ENCODE peak calls at places on chromosomes 16 and 17, in five cellular contexts. C, T, Z, E and F are unnamed samples.

GRCh38 chr16:76882105-76882504 is 308.9 kb upstream of the MON1B start:
- DNase-seq in Z (no peak), T (no peak), E (no peak), C (no peak), F (no peak)

GRCh38 chr17:29091591-29092291 is 48.8 kb downstream of the PIPOX start:
- DNase-seq in E (no peak), T (no peak), Z (no peak), C (no peak), F (no peak)

GRCh38 chr17:36183001-36183810 is 6.8 kb upstream of the TBC1D3B start:
- DNase-seq in Z (peak), E (peak), T (peak), C (peak), F (peak)

GRCh38 chr16:1156111-1156982 is 3.4 kb downstream of the CACNA1H start:
- DNase-seq in E (no peak), C (no peak), T (no peak), Z (no peak), F (no peak)

GRCh38 chr16:21626659-21627277 is 25.6 kb downstream of the IGSF6 start:
- DNase-seq in C (no peak), Z (no peak), T (no peak), E (peak), F (no peak)

GRCh38 chr16:7086842-7087616 is 245.6 kb upstream of the RBFOX1 start:
- DNase-seq in C (no peak), Z (peak), E (no peak), T (no peak), F (peak)

GRCh38 chr16:86939609-86940008 is 361.3 kb downstream of the FOXL1 start:
- DNase-seq in E (no peak), C (no peak), Z (no peak), T (no peak), F (no peak)

GRCh38 chr17:68346448-68346847 is 55.2 kb downstream of the ARSG start:
- DNase-seq in Z (no peak), C (peak), E (no peak), T (no peak), F (no peak)

GRCh38 chr16:78142784-78143183 is 43.3 kb downstream of the WWOX start:
- DNase-seq in C (no peak), T (no peak), Z (no peak), E (no peak), F (no peak)

GRCh38 chr16:11556945-11557720 is 29.6 kb downstream of the LITAF start:
- DNase-seq in C (no peak), Z (no peak), E (no peak), T (no peak), F (no peak)

GRCh38 chr16:13997933-13998332 is 73.2 kb upstream of the MRTFB start:
- DNase-seq in E (no peak), C (peak), T (no peak), Z (no peak), F (no peak)

GRCh38 chr17:71446635-71447034 is 674.2 kb upstream of the SOX9 start:
- DNase-seq in T (no peak), Z (no peak), C (no peak), E (no peak), F (no peak)

GRCh38 chr17:5201011-5201410 is 9.3 kb upstream of the ZNF594 start:
- DNase-seq in T (no peak), C (no peak), Z (no peak), E (no peak), F (no peak)

GRCh38 chr17:72977768-72978417 is 114.6 kb downstream of the SLC39A11 start:
- DNase-seq in Z (no peak), T (no peak), C (no peak), E (no peak), F (no peak)

GRCh38 chr17:60599620-60600489 is at the start of gene PPM1D:
- DNase-seq in Z (peak), E (peak), C (peak), T (peak), F (peak)

GRCh38 chr17:1905190-1905919 is 75.5 kb downstream of the RPA1 start:
- DNase-seq in E (no peak), C (no peak), T (no peak), Z (no peak), F (no peak)

GRCh38 chr17:14150604-14151003 is 81.3 kb downstream of the COX10 start:
- DNase-seq in C (no peak), E (no peak), Z (no peak), T (no peak), F (no peak)

GRCh38 chr16:29806096-29806579 is at the start of gene MAZ:
- DNase-seq in E (peak), Z (no peak), T (no peak), C (no peak), F (no peak)

GRCh38 chr16:2429771-2430663 is 770 bp downstream of the CCNF start:
- DNase-seq in E (no peak), C (no peak), T (no peak), Z (no peak), F (peak)

GRCh38 chr16:2432801-2433505 is 3.7 kb downstream of the CCNF start:
- DNase-seq in T (no peak), C (no peak), E (no peak), Z (no peak), F (no peak)

GRCh38 chr16:2429037-2429770 is at the start of gene CCNF:
- DNase-seq in E (peak), Z (peak), T (peak), C (peak), F (peak)

GRCh38 chr16:2428787-2429036 is 535 bp upstream of the CCNF start:
- DNase-seq in C (no peak), T (no peak), Z (no peak), E (no peak), F (no peak)

GRCh38 chr16:2432286-2432685 is 3.0 kb downstream of the CCNF start:
- DNase-seq in T (no peak), E (no peak), Z (no peak), C (no peak), F (no peak)
- TF ChIP-seq CTCF in T (no peak), E (no peak), Z (no peak), C (no peak), F (no peak)

DNA sequence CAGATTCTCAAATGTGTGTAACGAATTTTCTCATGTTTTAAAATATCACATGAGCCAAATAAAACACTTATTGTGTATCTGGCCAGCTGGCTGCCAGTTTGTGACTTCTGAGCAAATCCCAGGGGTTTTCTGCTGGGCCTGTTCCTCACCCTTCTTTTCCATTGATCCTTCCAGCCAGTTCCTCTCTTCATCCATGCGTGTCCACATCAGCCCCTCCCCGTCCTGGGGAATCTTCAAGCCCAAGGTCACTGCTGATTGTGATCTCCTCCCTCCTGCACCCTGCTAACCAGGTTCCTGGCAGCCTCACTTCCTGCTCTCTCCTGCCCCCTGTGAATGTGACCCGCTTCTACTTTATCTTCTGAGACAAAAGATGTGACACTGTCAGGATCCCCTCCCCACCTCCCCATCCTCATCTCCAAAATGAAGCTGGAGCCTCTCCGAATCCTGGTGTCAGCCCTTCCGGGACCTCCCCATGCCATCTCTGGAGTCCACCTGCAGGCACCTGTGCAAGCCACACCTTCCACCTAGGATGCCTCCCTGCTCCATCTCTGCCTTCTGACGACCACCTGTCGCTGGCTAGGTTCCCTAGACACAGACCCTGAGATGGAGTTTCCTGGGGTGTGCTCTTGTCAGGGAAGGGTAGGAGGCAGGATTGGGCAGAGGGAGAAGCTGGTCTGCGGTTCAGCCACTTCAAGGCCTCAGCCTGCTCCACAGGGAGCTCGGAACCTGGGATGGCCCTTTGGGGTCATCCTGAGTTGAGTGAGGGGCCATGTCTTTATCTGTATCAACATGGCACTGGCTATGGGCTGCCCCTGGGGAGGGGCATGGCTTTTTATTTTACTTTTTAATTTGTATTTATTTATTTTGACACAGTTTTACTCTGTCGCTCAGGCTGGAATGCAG is 205.1 kb downstream of the KATNIP start:
- DNase-seq in C (no peak), Z (no peak), T (no peak), E (no peak), F (no peak)
- TF ChIP-seq CTCF in C (no peak), Z (no peak), T (no peak), E (no peak), F (no peak)

GRCh38 chr17:47895856-47896671 is at the start of gene SP2:
- DNase-seq in T (peak), Z (peak), C (peak), E (peak), F (peak)
- TF ChIP-seq CTCF in T (peak), Z (no peak), C (peak), E (peak), F (peak)

DNA sequence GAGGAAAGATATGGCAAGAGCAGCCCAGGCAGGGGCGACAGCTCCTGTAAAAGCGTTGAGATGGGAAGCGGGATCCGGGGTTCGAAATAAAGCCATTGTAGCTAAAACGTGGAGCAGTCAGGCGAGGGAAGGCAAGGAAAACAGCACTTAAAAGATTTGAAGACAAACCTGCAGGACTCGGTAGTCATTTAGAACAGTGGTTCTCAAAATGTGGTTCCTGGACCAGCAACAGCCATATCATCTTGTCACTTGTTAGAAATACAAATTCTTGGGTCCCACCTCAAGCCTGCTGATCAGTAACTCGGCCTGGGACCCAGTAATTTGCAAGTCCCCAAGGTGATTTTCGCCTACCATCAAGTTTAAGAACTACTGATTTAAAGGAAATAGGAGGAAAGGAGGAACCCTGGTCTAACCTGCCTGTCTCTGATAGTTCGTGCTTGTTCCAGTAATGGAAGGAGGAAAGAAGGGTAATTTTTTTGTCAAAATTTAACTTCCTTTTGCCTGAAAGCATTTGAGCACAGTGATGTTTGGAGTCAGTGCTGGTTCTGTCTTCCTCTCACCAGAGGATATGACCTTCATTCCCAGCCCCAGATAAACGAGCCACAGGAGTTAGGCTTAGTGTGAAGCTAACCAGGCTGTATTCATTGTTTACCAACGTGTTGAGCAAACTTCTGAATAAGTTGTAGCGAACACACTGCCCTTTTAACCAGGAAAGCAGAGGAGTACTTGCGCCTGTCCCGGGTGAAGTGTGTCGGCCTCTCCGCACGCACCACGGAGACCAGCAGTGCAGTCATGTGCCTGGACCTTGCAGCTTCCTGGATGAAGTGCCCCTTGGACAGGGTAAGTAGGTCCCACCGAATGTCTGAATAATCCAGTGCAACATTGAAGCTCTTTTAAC is 1.1 kb downstream of the ORC6 start:
- DNase-seq in C (peak), Z (no peak), T (no peak), E (no peak), F (peak)
- TF ChIP-seq CTCF in C (no peak), Z (no peak), T (no peak), E (no peak), F (no peak)

GRCh38 chr16:12793120-12793889 is 10.4 kb downstream of the CPPED1 start:
- DNase-seq in C (no peak), E (no peak), Z (peak), T (no peak), F (no peak)
- TF ChIP-seq CTCF in C (no peak), E (no peak), Z (no peak), T (no peak), F (no peak)

DNA sequence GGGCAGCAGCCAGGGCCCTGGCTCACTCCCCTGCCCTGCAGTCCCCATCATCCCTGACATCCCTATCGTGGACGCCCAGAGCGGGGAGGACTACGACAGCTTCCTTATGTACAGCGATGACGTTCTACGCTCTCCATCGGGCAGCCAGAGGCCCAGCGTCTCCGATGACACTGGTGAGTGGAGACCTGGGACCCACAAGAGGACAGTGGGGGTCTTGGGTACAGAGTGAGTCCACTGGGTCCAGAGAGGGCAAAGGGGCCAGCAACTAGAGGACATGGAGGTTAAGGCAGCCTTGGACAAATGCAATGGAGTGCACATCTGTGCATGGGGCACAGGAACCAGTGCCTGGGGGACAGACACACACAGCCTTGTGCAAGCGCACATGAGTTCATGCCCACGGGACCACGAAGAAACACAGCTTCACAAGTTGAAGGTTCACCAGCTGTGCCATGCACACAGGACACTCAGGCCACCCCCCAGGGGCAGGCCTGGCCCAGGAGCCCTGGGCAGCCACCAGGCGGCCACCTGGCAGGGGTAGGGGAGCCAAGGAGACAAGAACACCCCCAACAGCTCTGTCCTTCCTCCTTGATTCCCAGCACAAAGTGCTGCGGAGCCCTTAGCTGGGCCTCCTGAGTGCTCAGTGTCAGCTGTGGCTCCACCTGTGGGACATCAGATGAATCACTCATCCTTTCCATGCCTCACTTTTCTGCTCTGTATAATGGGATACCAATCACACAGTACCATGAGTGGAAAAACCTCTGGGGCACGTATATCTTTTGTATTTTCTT is 12.4 kb downstream of the GALK1 start:
- DNase-seq in Z (no peak), E (no peak), T (no peak), C (no peak), F (no peak)
- TF ChIP-seq CTCF in Z (no peak), E (no peak), T (no peak), C (no peak), F (no peak)